ENCODE peak calls at places on chromosome X, in nine cellular contexts. L is K562, K is IMR-90, U is esophagus squamous epithelium, P is ovary, S is sigmoid colon, V is heart left ventricle, H is HepG2, I is NB4. B is an unnamed sample.
A peak's percentile ranks its signal among the peaks of the same experiment; 100 is the strongest.

GRCh38 chrX:136497556-136498048 is at the start of gene HTATSF1:
- DNase-seq in L (no peak), V (no peak), K (no peak), P (no peak), S (peak; percentile 67), I (no peak), H (no peak), U (no peak), B (no peak)

GRCh38 chrX:3160771-3161170 is 119.5 kb downstream of the ARSF start:
- DNase-seq in I (no peak), L (no peak), H (no peak), S (no peak), P (no peak), U (no peak), V (no peak), K (no peak), B (no peak)

GRCh38 chrX:154525606-154526490 is 9.8 kb upstream of the FAM3A start:
- DNase-seq in U (no peak), K (no peak), S (no peak), H (no peak), L (no peak), V (no peak), P (no peak), I (no peak), B (no peak)

GRCh38 chrX:73765776-73766465 is 202.9 kb downstream of the CHIC1 start:
- DNase-seq in P (no peak), K (no peak), I (peak; percentile 2), V (no peak), S (no peak), U (no peak), H (no peak), L (no peak), B (no peak)

GRCh38 chrX:75086731-75087195 is 69.3 kb downstream of the ABCB7 start:
- DNase-seq in P (no peak), K (no peak), I (no peak), H (no peak), V (no peak), S (no peak), U (no peak), L (peak; percentile 2), B (no peak)

GRCh38 chrX:149504226-149504914 is 736 bp downstream of the IDS start:
- DNase-seq in H (no peak), P (peak; percentile 42), I (peak; percentile 39), L (peak; percentile 37), S (no peak), K (no peak), U (no peak), V (no peak), B (peak; percentile 55)

GRCh38 chrX:16465081-16465876 is 184.7 kb upstream of the S100G start:
- DNase-seq in V (no peak), S (no peak), P (no peak), I (no peak), K (peak; percentile 60), H (no peak), L (no peak), U (no peak), B (no peak)

GRCh38 chrX:16578218-16578617 is 71.7 kb upstream of the S100G start:
- DNase-seq in S (no peak), P (no peak), K (peak; percentile 73), L (no peak), I (no peak), U (no peak), H (no peak), V (no peak), B (no peak)

GRCh38 chrX:122421434-122422121 is 762.5 kb upstream of the GRIA3 start:
- DNase-seq in U (no peak), L (no peak), H (no peak), S (no peak), I (no peak), P (no peak), V (peak; percentile 29), K (no peak), B (no peak)

GRCh38 chrX:17579021-17579420 is 158.3 kb upstream of the SCML1 start:
- DNase-seq in K (peak; percentile 44), I (no peak), S (no peak), P (no peak), U (no peak), H (no peak), L (no peak), V (no peak), B (no peak)

GRCh38 chrX:18146954-18147353 is 73.7 kb downstream of the BEND2 start:
- DNase-seq in P (no peak), U (no peak), S (no peak), V (no peak), L (peak; percentile 22), I (peak; percentile 14), K (peak; percentile 13), H (peak; percentile 1), B (peak; percentile 32)

GRCh38 chrX:66731398-66731797 is 92.5 kb upstream of the EDA2R start:
- DNase-seq in U (no peak), V (no peak), S (no peak), I (peak; percentile 56), H (peak; percentile 12), K (peak; percentile 33), P (no peak), L (peak; percentile 9), B (peak; percentile 24)

GRCh38 chrX:69107747-69108410 is 57.4 kb downstream of the PJA1 start:
- DNase-seq in L (no peak), I (no peak), K (no peak), S (no peak), U (no peak), H (no peak), V (no peak), P (no peak), B (no peak)

GRCh38 chrX:107565916-107566602 is 62.3 kb upstream of the PRPS1 start:
- DNase-seq in U (no peak), V (no peak), I (peak; percentile 4), K (peak; percentile 70), S (no peak), H (peak; percentile 15), P (no peak), L (peak; percentile 29), B (no peak)

DNA sequence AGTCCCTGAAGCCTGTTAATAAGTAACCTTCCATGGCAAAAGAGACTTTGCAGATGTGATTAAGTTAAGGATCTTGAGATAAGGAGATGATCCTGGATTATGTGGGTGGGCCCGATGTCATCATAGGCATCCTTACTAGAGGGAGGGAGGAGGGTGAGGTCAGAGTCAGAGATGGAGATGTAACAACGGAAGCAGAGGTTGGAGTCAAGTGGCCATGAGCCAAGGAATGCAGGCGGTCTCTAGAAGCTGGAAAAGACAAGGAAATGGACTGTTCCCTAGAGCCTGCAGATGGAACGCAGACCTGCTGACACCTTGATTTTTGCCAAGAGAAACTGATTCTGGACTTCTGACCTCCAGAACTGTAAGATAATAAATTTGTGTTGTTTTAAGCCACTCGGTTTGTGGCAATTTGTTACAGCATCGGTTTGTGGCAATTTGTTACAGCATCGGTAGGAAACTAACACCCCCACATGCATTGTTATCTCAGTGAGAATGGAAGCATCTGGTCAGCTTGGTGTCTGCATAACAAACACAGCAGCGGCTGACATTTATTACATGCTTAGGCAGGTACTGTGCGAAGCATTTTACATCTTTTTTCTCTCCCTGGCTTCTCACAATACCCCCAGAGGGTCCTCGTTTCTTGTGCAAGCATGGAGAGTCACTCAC is 55.6 kb downstream of the CLDN34 start:
- DNase-seq in L (no peak), V (peak; percentile 44), U (no peak), I (no peak), S (peak; percentile 83), P (no peak), K (peak; percentile 79), H (no peak), B (no peak)
- TF ChIP-seq POLR2A in L (no peak), V (no peak), U (no peak), I (no peak), S (no peak), P (no peak), K (no peak), H (no peak), B (no peak)

GRCh38 chrX:46444011-46444410 is 101.2 kb downstream of the ZNF674 start:
- DNase-seq in I (peak; percentile 84), V (no peak), K (peak; percentile 89), P (no peak), H (peak; percentile 40), S (no peak), L (peak; percentile 4), U (no peak), B (no peak)

GRCh38 chrX:46447384-46447783 is 97.8 kb downstream of the ZNF674 start:
- DNase-seq in S (no peak), V (no peak), H (peak; percentile 23), L (no peak), U (no peak), I (no peak), P (no peak), K (peak; percentile 8), B (peak; percentile 60)

GRCh38 chrX:46446727-46447378 is 98.4 kb downstream of the ZNF674 start:
- DNase-seq in I (peak; percentile 92), S (peak; percentile 92), P (peak; percentile 88), K (peak; percentile 69), H (peak; percentile 82), L (peak; percentile 87), V (peak; percentile 89), U (peak; percentile 18), B (peak; percentile 88)
- TF ChIP-seq POLR2A in I (peak; percentile 44), S (peak; percentile 64), P (peak; percentile 70), K (peak; percentile 44), H (peak; percentile 70), L (peak; percentile 73), V (no peak), U (no peak), B (peak; percentile 59)

DNA sequence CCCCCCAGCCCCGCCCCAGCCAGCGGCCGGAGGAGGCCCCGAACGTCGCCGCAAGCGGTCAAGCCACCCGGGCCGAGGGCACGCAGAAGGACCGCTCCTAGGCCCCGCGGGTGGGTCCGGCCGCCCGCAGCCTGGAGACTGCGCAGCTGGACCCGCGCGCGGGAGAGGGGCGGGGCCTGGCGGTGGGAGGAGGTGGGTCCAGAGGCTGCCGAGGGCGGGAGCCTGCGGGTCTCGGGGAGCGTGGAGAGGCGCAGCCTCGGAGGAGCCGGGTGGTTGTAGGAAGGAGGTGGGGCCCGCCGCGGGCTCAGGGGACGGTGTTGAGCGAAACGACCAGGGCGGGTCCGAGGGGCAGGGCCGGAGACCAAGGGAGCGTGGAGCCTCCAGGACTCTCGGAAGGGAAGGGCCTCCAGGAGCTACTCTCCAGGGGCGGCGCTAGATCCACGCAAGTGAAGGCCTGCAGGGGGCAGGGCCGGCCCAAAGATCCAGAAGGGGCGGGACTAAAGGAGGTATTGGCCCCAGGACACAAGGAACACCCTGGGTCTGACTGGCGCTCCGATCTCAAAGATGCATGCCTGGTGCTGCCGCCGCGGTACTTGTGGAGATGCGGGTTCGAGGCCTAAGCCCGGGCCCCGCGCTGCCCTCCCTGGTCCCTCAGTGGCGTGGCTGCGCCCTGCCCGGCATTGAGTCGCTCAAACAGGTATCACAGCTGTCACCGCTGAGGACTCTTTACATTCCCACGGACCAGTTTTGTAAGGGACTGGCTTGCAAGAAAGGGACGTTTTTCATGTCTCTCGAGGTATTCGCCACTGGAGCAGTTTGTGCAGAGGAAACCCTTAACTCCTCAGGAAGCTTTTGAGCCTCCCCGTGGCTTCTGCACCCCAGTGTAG is 5.9 kb downstream of the TIMM17B start:
- DNase-seq in S (peak; percentile 96), P (peak; percentile 86), I (peak; percentile 62), K (peak; percentile 70), U (peak; percentile 45), H (peak; percentile 76), V (peak; percentile 81), L (peak; percentile 84), B (peak; percentile 90)
- TF ChIP-seq POLR2A in S (no peak), P (peak; percentile 62), I (no peak), K (no peak), U (no peak), H (no peak), V (no peak), L (peak; percentile 53), B (peak; percentile 28)

DNA sequence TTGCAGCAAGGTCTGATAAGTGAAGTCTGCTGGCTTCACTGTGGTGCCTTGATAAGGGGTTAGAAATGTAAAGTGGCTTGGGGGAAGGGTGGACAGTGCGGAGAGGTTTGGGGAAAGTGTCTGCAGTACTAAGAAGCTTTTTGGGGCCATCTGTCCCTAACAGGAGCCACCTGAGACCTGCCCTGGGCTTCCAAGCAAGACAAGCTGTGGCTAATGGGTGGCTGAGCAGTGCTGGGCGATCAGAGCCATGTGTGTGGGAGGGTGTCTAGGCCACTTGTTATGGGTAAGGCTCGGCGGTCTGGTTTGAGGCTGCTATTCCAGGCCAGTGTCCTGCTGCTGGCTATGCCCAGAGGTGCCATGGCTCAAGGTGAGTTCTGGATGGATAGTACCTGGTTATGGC is 185.4 kb upstream of the MTMR8 start:
- DNase-seq in S (no peak), K (no peak), I (no peak), V (no peak), U (no peak), P (no peak), L (no peak), H (no peak), B (peak; percentile 6)
- TF ChIP-seq POLR2A in S (no peak), K (no peak), I (no peak), V (no peak), U (no peak), P (no peak), L (no peak), H (no peak), B (no peak)

B was measured in erythroblast.